ENCODE peak calls at places on chromosomes 6 and 20, in eight cellular contexts. C, J, T, A, F, E, P and G are unnamed samples.

GRCh38 chr6:19731286-19731685 is 105.9 kb upstream of the ID4 start:
- DNase-seq in J (peak), P (no peak), E (peak), T (no peak), F (no peak), A (no peak), C (no peak), G (no peak)

GRCh38 chr6:88899569-88900316 is 63.7 kb downstream of the RNGTT start:
- DNase-seq in E (no peak), A (no peak), F (no peak), C (no peak), P (no peak), J (peak), T (no peak), G (no peak)

GRCh38 chr6:106069478-106069877 is 16.7 kb upstream of the PRDM1 start:
- DNase-seq in T (no peak), F (peak), E (peak), C (peak), P (no peak), A (no peak), J (peak), G (no peak)

GRCh38 chr6:34305982-34306702 is 57.3 kb upstream of the SMIM29 start:
- DNase-seq in T (no peak), J (no peak), E (peak), C (no peak), A (peak), F (peak), P (no peak), G (no peak)

GRCh38 chr20:38729767-38730166 is 5.5 kb downstream of the SLC32A1 start:
- DNase-seq in J (no peak), F (no peak), T (no peak), P (no peak), A (no peak), E (no peak), C (no peak), G (no peak)

GRCh38 chr6:84979541-84979940 is 215.1 kb upstream of the TBX18 start:
- DNase-seq in T (no peak), P (no peak), E (no peak), F (no peak), C (no peak), J (peak), A (no peak), G (no peak)

GRCh38 chr6:34549056-34549803 is 6.9 kb downstream of the SPDEF start:
- DNase-seq in T (no peak), E (no peak), A (no peak), C (no peak), J (no peak), F (no peak), P (no peak), G (no peak)

GRCh38 chr20:58682656-58683055 is 9.9 kb upstream of the NPEPL1 start:
- DNase-seq in F (no peak), P (no peak), T (no peak), C (no peak), E (no peak), J (peak), A (no peak), G (no peak)

GRCh38 chr6:99850841-99851240 is 143.2 kb downstream of the MCHR2 start:
- DNase-seq in A (no peak), E (no peak), J (no peak), T (no peak), C (no peak), P (no peak), F (no peak), G (no peak)

GRCh38 chr6:56364482-56365313 is 117.3 kb upstream of the COL21A1 start:
- DNase-seq in C (no peak), A (no peak), F (no peak), E (peak), J (peak), T (no peak), P (no peak), G (no peak)

GRCh38 chr6:139295906-139296305 is 4.1 kb upstream of the TXLNB start:
- DNase-seq in F (no peak), C (no peak), J (no peak), E (no peak), A (no peak), T (no peak), P (no peak), G (no peak)

GRCh38 chr6:27514906-27515495 is 42.1 kb upstream of the ZNF184 start:
- DNase-seq in P (no peak), T (no peak), C (no peak), F (no peak), A (no peak), E (no peak), J (no peak), G (no peak)

GRCh38 chr6:82484001-82484400 is 120.4 kb downstream of the TPBG start:
- DNase-seq in A (no peak), E (no peak), T (no peak), C (no peak), F (no peak), J (no peak), P (no peak), G (no peak)

GRCh38 chr6:56515081-56515905 is 127.4 kb downstream of the DST start:
- DNase-seq in C (no peak), E (no peak), F (no peak), A (no peak), P (no peak), J (no peak), T (no peak), G (no peak)

GRCh38 chr20:2671977-2672376 is 8.0 kb upstream of the IDH3B start:
- DNase-seq in J (no peak), E (no peak), P (no peak), A (no peak), T (no peak), C (no peak), F (no peak), G (no peak)

GRCh38 chr6:36737043-36737785 is 39.6 kb downstream of the RAB44 start:
- DNase-seq in A (no peak), E (no peak), F (no peak), P (no peak), C (no peak), T (no peak), J (no peak), G (no peak)

GRCh38 chr6:36733300-36733699 is 35.7 kb downstream of the RAB44 start:
- DNase-seq in J (no peak), T (no peak), F (no peak), C (no peak), A (peak), E (no peak), P (no peak), G (no peak)

GRCh38 chr6:36738108-36738507 is 40.5 kb downstream of the RAB44 start:
- DNase-seq in T (no peak), J (no peak), A (no peak), F (no peak), P (no peak), C (no peak), E (no peak), G (no peak)

GRCh38 chr6:36734486-36735060 is 36.9 kb downstream of the RAB44 start:
- DNase-seq in E (no peak), A (no peak), F (no peak), J (no peak), C (no peak), T (no peak), P (no peak), G (no peak)

DNA sequence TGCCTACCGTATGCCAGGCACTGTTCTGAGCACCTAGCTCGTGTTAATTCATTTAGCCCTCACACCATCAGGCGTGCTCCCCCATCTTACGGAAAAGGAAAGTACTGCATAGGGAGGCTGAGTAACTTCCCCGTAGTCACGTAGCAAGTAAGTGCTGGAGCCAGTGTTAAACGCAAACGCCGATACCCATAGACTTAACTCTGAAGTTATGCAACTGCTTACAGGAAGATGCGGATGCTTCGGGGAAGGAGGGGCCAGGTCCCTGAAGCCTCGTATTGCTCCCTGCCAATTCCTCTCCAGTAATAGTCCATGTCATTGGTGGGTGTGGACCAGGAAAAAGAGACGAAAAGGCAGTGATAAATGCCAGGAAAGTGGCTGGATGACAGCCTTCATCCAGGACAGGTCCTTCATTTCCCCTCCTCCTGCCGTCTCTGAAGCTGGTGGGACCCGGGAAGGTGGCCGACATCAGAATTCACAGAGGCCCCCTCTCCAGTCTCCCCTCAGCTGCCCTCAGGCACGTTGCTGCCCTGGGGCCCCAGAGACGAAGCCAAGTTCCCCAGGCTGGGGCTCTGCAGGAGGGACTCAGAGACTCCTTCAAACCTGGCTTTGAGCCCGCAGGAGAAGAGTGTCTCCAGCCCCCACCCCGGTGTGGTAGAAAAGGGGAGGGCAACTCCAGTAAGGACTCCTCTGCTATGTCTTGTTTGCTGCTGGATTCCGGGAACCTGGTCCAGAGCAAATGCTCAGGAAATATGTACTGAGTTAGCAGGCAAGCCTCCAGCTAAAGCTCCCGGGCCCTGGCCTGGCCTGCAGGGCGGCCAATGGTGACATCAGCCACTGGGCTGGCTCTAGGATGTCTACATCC is 37.7 kb downstream of the RAB44 start:
- DNase-seq in C (no peak), T (no peak), F (no peak), E (peak), P (no peak), J (peak), A (peak), G (no peak)
- TF ChIP-seq CTCF in C (no peak), T (no peak), F (no peak), E (no peak), P (no peak), J (no peak), A (peak), G (no peak)

GRCh38 chr6:133779916-133780315 is 109.0 kb upstream of the TCF21 start:
- DNase-seq in E (no peak), T (no peak), A (no peak), F (no peak), J (no peak), P (no peak), C (no peak), G (no peak)
- TF ChIP-seq CTCF in E (no peak), T (no peak), A (no peak), F (no peak), J (no peak), P (no peak), C (no peak), G (no peak)

GRCh38 chr6:25788305-25788922 is 33.9 kb downstream of the SLC17A4 start:
- DNase-seq in A (no peak), C (peak), T (peak), F (peak), P (no peak), J (peak), E (no peak), G (peak)
- TF ChIP-seq CTCF in A (peak), C (peak), T (peak), F (peak), P (peak), J (peak), E (peak), G (peak)

GRCh38 chr6:70210462-70210861 is 92.4 kb downstream of the COL9A1 start:
- DNase-seq in A (no peak), E (no peak), T (no peak), C (no peak), F (no peak), J (peak), P (no peak), G (peak)
- TF ChIP-seq CTCF in A (peak), E (peak), T (no peak), C (peak), F (peak), J (peak), P (peak), G (peak)

DNA sequence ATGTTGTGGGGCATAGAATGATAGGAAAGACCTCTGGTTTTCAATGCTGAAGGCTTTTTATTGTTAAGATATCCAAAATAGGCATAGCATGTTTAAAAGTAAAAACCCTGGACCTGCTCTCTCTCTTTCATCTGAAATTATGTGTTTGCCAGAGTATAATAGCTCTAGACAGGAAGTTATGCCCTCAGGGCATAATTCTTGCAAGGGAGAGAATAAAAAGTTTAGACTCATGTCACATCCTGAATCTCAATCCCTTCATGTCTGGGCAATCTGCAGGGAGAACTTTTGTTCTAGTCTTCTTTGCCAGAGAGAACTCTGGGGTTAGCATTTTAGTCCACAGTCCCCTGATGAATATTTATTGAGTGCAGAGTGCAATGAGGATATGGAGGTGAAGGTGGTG is 297.3 kb upstream of the FLRT3 start:
- DNase-seq in F (no peak), A (no peak), T (no peak), E (no peak), P (no peak), C (no peak), J (peak), G (no peak)
- TF ChIP-seq CTCF in F (no peak), A (no peak), T (no peak), E (no peak), P (no peak), C (no peak), J (no peak), G (no peak)

GRCh38 chr6:71619836-71620235 is 266.5 kb upstream of the RIMS1 start:
- DNase-seq in F (no peak), A (no peak), P (no peak), J (no peak), T (no peak), E (peak), C (no peak), G (no peak)

DNA sequence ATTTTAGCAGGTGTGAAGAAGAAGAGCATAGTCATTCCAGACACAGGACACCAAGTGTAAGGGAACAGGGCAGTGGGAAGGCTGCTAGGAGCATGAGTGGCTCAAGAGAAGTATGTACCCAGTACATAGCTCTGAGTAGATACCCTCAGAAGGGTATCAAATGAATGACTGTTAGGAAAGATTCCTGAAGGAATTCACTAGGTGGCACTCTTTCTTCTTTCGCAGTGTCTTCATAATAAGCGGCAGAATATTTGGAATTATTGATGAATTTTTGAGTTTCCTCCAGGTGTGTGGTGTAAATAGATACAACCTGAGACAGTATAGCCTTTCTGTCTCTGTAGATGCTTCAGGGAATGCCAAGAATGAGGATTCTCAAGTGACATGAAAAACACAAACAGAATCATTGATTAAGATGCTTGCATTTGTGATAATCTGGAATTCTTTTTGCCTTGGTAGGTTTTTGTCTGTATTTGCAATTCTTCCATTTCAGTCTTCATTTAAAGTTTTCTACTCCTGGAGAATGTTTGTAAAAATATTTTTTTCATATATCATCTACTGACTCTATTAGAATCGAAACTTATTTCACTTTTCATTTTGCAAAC is 264.3 kb upstream of the RIMS1 start:
- DNase-seq in A (no peak), J (peak), T (no peak), E (peak), F (no peak), P (no peak), C (no peak), G (no peak)
- TF ChIP-seq CTCF in A (peak), J (peak), T (no peak), E (peak), F (peak), P (peak), C (peak), G (peak)

GRCh38 chr6:30556714-30556963 is 350 bp upstream of the GNL1 start:
- DNase-seq in A (peak), E (no peak), F (peak), T (peak), J (no peak), P (no peak), C (peak), G (peak)

GRCh38 chr6:30556964-30557682 is at the start of gene PRR3:
- DNase-seq in P (peak), E (peak), A (peak), C (peak), T (peak), J (peak), F (peak), G (peak)

GRCh38 chr6:30555428-30556005 is 772 bp downstream of the GNL1 start:
- DNase-seq in T (no peak), C (peak), J (no peak), F (peak), E (no peak), P (no peak), A (peak), G (peak)

GRCh38 chr6:30554962-30555361 is 1.3 kb downstream of the GNL1 start:
- DNase-seq in A (no peak), J (no peak), E (no peak), T (no peak), C (no peak), P (no peak), F (peak), G (no peak)

GRCh38 chr6:30556006-30556713 is at the start of gene GNL1:
- DNase-seq in A (peak), E (peak), C (peak), P (peak), T (peak), J (peak), F (peak), G (peak)
- TF ChIP-seq CTCF in A (peak), E (no peak), C (no peak), P (no peak), T (no peak), J (no peak), F (no peak), G (no peak)

GRCh38 chr6:153790048-153790447 is 249.0 kb upstream of the OPRM1 start:
- DNase-seq in T (no peak), F (no peak), J (peak), P (no peak), A (no peak), E (peak), C (peak), G (no peak)

GRCh38 chr6:153787341-153787606 is 251.8 kb upstream of the OPRM1 start:
- DNase-seq in C (no peak), T (no peak), F (no peak), P (no peak), E (no peak), A (no peak), J (no peak), G (no peak)

GRCh38 chr6:153790881-153791473 is 248.1 kb upstream of the OPRM1 start:
- DNase-seq in C (no peak), E (peak), F (no peak), P (no peak), T (no peak), J (peak), A (no peak), G (no peak)
- TF ChIP-seq CTCF in C (no peak), E (no peak), F (no peak), P (peak), T (no peak), J (peak), A (peak), G (no peak)

DNA sequence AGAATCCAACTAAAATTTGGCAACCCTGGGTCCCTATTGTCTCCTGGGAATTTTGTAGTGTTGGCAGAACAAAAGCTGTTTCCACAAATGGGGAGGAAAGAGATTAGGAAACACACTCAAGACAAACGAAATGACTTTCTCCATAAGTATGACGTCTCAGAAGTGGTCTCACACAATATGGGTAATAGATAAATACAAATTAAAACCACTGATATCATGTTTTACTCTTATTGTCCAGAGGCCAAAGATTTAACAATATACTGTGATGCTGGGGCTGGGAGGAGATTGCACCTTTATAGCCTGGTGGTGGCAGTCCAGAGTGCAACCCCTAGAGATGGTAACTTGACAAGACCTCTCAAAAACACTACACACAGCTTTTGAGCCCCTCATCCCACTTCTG is 18.6 kb downstream of the FKBP1A start:
- DNase-seq in J (no peak), A (no peak), F (no peak), E (no peak), T (no peak), P (no peak), C (no peak), G (no peak)
- TF ChIP-seq CTCF in J (no peak), A (peak), F (no peak), E (no peak), T (no peak), P (no peak), C (no peak), G (no peak)